ENCODE peak calls at places on chromosomes 5 and 9, in four cellular contexts. X is BJ, F is cardiac muscle cell, B is heart left ventricle. N is an unnamed sample.

GRCh38 chr9:36597412-36598178 is 24.9 kb downstream of the MELK start:
- DNase-seq in X (no peak), F (peak), B (no peak), N (peak)

GRCh38 chr5:14715481-14715880 is 51.0 kb downstream of the OTULIN start:
- DNase-seq in X (no peak), F (no peak), B (no peak), N (no peak)

GRCh38 chr5:154863291-154864080 is 5.1 kb downstream of the CNOT8 start:
- DNase-seq in X (no peak), F (no peak), B (no peak), N (no peak)

GRCh38 chr5:119321569-119322311 is 34.1 kb upstream of the TNFAIP8 start:
- DNase-seq in X (no peak), F (no peak), B (no peak), N (no peak)

GRCh38 chr9:131277673-131278420 is 1.5 kb upstream of the FAM78A start:
- DNase-seq in X (no peak), F (peak), B (peak), N (peak)

GRCh38 chr9:26369096-26369495 is 523.5 kb downstream of the CAAP1 start:
- DNase-seq in X (peak), F (no peak), B (no peak), N (no peak)

GRCh38 chr9:105126233-105126632 is 118.2 kb upstream of the SLC44A1 start:
- DNase-seq in X (no peak), F (no peak), B (no peak), N (no peak)

GRCh38 chr9:6927838-6928237 is 170.1 kb downstream of the KDM4C start:
- DNase-seq in X (no peak), F (peak), B (no peak), N (no peak)

GRCh38 chr9:3893519-3893918 is 367.7 kb upstream of the RFX3 start:
- DNase-seq in X (no peak), F (no peak), B (no peak), N (no peak)

GRCh38 chr9:94639996-94640376 is 668 bp upstream of the FBP1 start:
- DNase-seq in X (no peak), F (no peak), B (no peak), N (no peak)

GRCh38 chr5:7317751-7318150 is 78.2 kb upstream of the ADCY2 start:
- DNase-seq in X (peak), F (no peak), B (no peak), N (no peak)

GRCh38 chr9:36902063-36902735 is 131.9 kb downstream of the PAX5 start:
- DNase-seq in X (no peak), F (no peak), B (no peak), N (no peak)

GRCh38 chr5:37724395-37725125 is 115.3 kb downstream of the GDNF start:
- DNase-seq in X (no peak), F (no peak), B (no peak), N (no peak)

GRCh38 chr9:28720746-28721145 is 1147.5 kb upstream of the C9orf72 start:
- DNase-seq in X (no peak), F (no peak), B (no peak), N (no peak)

GRCh38 chr5:169429044-169429443 is 128.1 kb upstream of the SLIT3 start:
- DNase-seq in X (no peak), F (no peak), B (peak), N (no peak)

GRCh38 chr5:157303667-157304327 is 37.9 kb downstream of the CYFIP2 start:
- DNase-seq in X (no peak), F (peak), B (peak), N (no peak)

GRCh38 chr5:139050432-139050831 is 147.7 kb downstream of the SIL1 start:
- DNase-seq in X (no peak), F (no peak), B (no peak), N (no peak)

GRCh38 chr5:949815-950560 is 57.3 kb downstream of the TRIP13 start:
- DNase-seq in X (no peak), F (no peak), B (no peak), N (no peak)

GRCh38 chr5:128770907-128771306 is 194.4 kb upstream of the SLC27A6 start:
- DNase-seq in X (no peak), F (no peak), B (no peak), N (no peak)

GRCh38 chr5:179484761-179485160 is 65.6 kb upstream of the RUFY1 start:
- DNase-seq in X (no peak), F (no peak), B (no peak), N (no peak)

GRCh38 chr5:124546643-124547042 is 199.8 kb downstream of the ZNF608 start:
- DNase-seq in X (no peak), F (peak), B (no peak), N (no peak)

GRCh38 chr5:31854181-31854624 is 215.3 kb downstream of the PDZD2 start:
- DNase-seq in X (no peak), F (no peak), B (peak), N (peak)

GRCh38 chr5:149990518-149991376 is 9.7 kb downstream of the TIGD6 start:
- DNase-seq in X (no peak), F (peak), B (peak), N (peak)

GRCh38 chr5:155883966-155884555 is 442.9 kb upstream of the SGCD start:
- DNase-seq in X (no peak), F (no peak), B (no peak), N (no peak)

GRCh38 chr5:171562822-171563221 is 143.4 kb downstream of the FGF18 start:
- DNase-seq in X (no peak), F (no peak), B (no peak), N (no peak)

GRCh38 chr5:140365941-140366340 is 5.9 kb downstream of the SLC4A9 start:
- DNase-seq in X (no peak), F (no peak), B (no peak), N (no peak)

GRCh38 chr5:556909-557441 is 32.7 kb upstream of the SLC9A3 start:
- DNase-seq in X (no peak), F (no peak), B (no peak), N (no peak)

GRCh38 chr5:145936401-145937131 is at the start of gene SH3RF2:
- DNase-seq in X (no peak), F (peak), B (peak), N (peak)

GRCh38 chr9:137077758-137078693 is 709 bp downstream of the UAP1L1 start:
- DNase-seq in X (no peak), F (no peak), B (no peak), N (no peak)

GRCh38 chr5:120241400-120241799 is 222.7 kb upstream of the PRR16 start:
- DNase-seq in X (no peak), F (peak), B (no peak), N (no peak)

DNA sequence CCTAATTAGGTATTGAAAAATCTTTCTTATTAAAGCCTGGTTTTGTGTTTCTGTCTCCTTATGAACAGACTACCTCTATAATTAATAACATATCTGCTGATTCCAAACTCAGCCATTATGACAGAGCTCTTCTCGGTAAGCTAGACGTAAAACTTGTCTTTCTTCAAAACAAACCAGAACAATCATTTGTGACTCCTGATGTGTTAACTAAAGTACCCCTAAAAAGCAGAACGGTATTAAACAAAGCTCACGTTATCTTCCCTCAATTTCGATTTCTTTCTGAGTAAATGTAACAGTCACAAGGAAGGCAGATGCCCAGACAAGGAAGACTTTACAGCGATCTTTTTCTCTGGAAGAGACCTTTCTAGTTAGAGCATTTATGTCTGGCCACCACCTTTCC is 1.8 kb downstream of the SEMA5A start:
- DNase-seq in X (no peak), F (no peak), B (no peak), N (no peak)
- H3K4me3 ChIP-seq in X (peak), F (peak), B (peak), N (peak)

GRCh38 chr5:94744906-94745305 is 126.4 kb downstream of the SLF1 start:
- DNase-seq in X (no peak), F (no peak), B (no peak), N (no peak)

GRCh38 chr5:94745786-94746730 is 127.6 kb downstream of the SLF1 start:
- DNase-seq in X (no peak), F (no peak), B (no peak), N (no peak)

GRCh38 chr5:94740328-94740727 is 121.9 kb downstream of the SLF1 start:
- DNase-seq in X (no peak), F (no peak), B (no peak), N (no peak)
- H3K4me3 ChIP-seq in X (no peak), F (no peak), B (no peak), N (no peak)

GRCh38 chr5:16935271-16936149 is 578 bp downstream of the MYO10 start:
- DNase-seq in X (no peak), F (peak), B (peak), N (no peak)
- H3K4me3 ChIP-seq in X (peak), F (peak), B (peak), N (peak)

DNA sequence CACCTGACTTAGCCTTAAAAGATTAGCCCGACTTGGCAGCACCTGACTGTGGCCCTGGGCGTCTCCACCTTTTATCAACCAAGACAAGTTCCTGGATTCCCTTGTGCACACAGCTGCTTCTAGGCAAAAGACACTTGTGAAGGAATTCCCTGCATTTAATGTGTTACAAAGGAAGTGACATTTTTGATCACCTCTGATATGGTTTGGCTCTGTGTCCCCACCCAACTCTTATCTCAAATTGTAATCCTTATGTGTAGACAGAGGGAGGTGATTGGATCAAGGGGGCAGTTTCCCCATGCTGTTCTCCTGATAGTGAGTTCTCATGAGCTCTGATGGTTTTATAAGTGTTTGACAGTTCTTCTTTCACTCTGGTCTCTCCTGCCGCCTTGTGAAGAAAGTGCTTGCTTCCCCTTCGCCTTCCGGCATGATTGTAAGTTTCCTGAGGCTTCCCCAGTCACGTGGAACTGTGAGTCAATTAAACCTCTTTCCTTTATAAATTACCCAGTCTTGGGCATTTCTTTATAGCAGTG is 2.6 kb upstream of the CPEB4 start:
- DNase-seq in X (no peak), F (no peak), B (no peak), N (no peak)
- H3K4me3 ChIP-seq in X (no peak), F (no peak), B (no peak), N (no peak)

GRCh38 chr5:75668988-75669760 is 48.1 kb downstream of the POC5 start:
- DNase-seq in X (no peak), F (no peak), B (peak), N (no peak)
- H3K4me3 ChIP-seq in X (no peak), F (no peak), B (peak), N (no peak)

DNA sequence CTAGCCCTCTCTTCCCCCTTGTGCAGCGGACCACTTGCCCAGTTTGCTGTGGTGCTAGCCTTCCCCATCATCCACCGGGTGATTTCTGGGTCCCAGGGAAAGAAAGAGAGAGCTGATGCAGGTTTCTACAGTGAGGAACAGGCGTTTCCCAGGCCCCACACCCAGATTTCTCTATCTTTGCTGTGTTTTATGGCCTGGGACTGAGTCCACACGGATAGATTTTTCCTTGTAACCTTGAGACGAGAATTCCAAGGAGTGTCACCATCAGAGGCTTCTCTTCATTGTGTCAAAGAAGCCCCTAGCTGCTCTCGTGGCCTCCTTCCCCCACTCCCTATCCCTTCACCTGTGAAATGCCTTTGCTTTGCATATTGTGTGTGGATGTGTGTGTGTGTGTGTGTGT is 21.2 kb upstream of the FGFR4 start:
- DNase-seq in X (no peak), F (no peak), B (no peak), N (no peak)
- H3K4me3 ChIP-seq in X (no peak), F (no peak), B (no peak), N (no peak)

GRCh38 chr5:90930756-90931431 is 372.3 kb downstream of the ADGRV1 start:
- DNase-seq in X (no peak), F (no peak), B (no peak), N (no peak)

GRCh38 chr5:90933298-90933697 is 374.7 kb downstream of the ADGRV1 start:
- DNase-seq in X (no peak), F (peak), B (no peak), N (no peak)

GRCh38 chr5:90934091-90934719 is 375.6 kb downstream of the ADGRV1 start:
- DNase-seq in X (no peak), F (no peak), B (no peak), N (no peak)

GRCh38 chr5:90932052-90932699 is 373.6 kb downstream of the ADGRV1 start:
- DNase-seq in X (no peak), F (peak), B (no peak), N (peak)

GRCh38 chr5:90930062-90930461 is 371.5 kb downstream of the ADGRV1 start:
- DNase-seq in X (no peak), F (no peak), B (no peak), N (no peak)
- H3K4me3 ChIP-seq in X (no peak), F (peak), B (no peak), N (no peak)

GRCh38 chr9:97854696-97855485 is 1.9 kb downstream of the FOXE1 start:
- DNase-seq in X (no peak), F (no peak), B (no peak), N (no peak)
- H3K4me3 ChIP-seq in X (no peak), F (no peak), B (no peak), N (no peak)